ENCODE peak calls at places on chromosome 1, in four cellular contexts. S, O, L and M are unnamed samples.

GRCh38 chr1:15226626-15227286 is 20.3 kb upstream of the FHAD1 start:
- DNase-seq in L (no peak), S (no peak), O (no peak), M (no peak)

GRCh38 chr1:88088481-88088880 is 595.6 kb upstream of the PKN2 start:
- DNase-seq in S (no peak), L (no peak), O (peak), M (no peak)

GRCh38 chr1:173303984-173304383 is 96.9 kb upstream of the TNFSF4 start:
- DNase-seq in S (no peak), O (no peak), L (no peak), M (no peak)

GRCh38 chr1:164858233-164858632 is 299.2 kb downstream of the PBX1 start:
- DNase-seq in O (no peak), S (no peak), L (no peak), M (no peak)

GRCh38 chr1:1092890-1093609 is 18.9 kb upstream of the RNF223 start:
- DNase-seq in O (no peak), S (no peak), L (no peak), M (no peak)

GRCh38 chr1:194024659-194025058 is 838.2 kb upstream of the B3GALT2 start:
- DNase-seq in S (no peak), L (no peak), O (no peak), M (peak)

GRCh38 chr1:206469933-206470691 is at the start of gene IKBKE:
- DNase-seq in L (no peak), S (peak), O (peak), M (peak)

GRCh38 chr1:41894778-41895483 is 23.8 kb downstream of the HIVEP3 start:
- DNase-seq in L (no peak), O (no peak), S (no peak), M (no peak)

GRCh38 chr1:188958461-188959115 is 1519.1 kb downstream of the BRINP3 start:
- DNase-seq in S (no peak), O (no peak), L (no peak), M (peak)

GRCh38 chr1:96513136-96513535 is 208.4 kb upstream of the PTBP2 start:
- DNase-seq in S (no peak), O (no peak), L (no peak), M (no peak)

GRCh38 chr1:74505133-74505532 is 7.3 kb downstream of the LRRC53 start:
- DNase-seq in L (no peak), S (no peak), O (peak), M (no peak)

GRCh38 chr1:200131551-200132125 is 104.1 kb downstream of the NR5A2 start:
- DNase-seq in O (no peak), S (no peak), L (no peak), M (peak)

GRCh38 chr1:17207966-17208418 is 3.1 kb downstream of the PADI1 start:
- DNase-seq in O (no peak), L (peak), S (no peak), M (peak)

GRCh38 chr1:30727796-30728195 is 4.4 kb upstream of the MATN1 start:
- DNase-seq in L (no peak), O (no peak), S (no peak), M (peak)

GRCh38 chr1:79100385-79100784 is 93.9 kb upstream of the ADGRL4 start:
- DNase-seq in O (no peak), S (no peak), L (no peak), M (peak)

GRCh38 chr1:11858968-11859871 is 475 bp upstream of the NPPB start:
- DNase-seq in S (peak), O (peak), L (peak), M (peak)

GRCh38 chr1:235703516-235703915 is 53.9 kb upstream of the GNG4 start:
- DNase-seq in L (no peak), S (no peak), O (no peak), M (peak)

GRCh38 chr1:80417651-80418050 is 1383.1 kb upstream of the ADGRL2 start:
- DNase-seq in S (no peak), L (no peak), O (no peak), M (no peak)

GRCh38 chr1:230976825-230977747 is 1.6 kb downstream of the TTC13 start:
- DNase-seq in O (no peak), S (peak), L (peak), M (no peak)

GRCh38 chr1:40305451-40305850 is 11.6 kb downstream of the COL9A2 start:
- DNase-seq in L (no peak), O (peak), S (no peak), M (no peak)

GRCh38 chr1:156523801-156524480 is 23.4 kb upstream of the MEF2D start:
- DNase-seq in L (no peak), O (no peak), S (no peak), M (no peak)

GRCh38 chr1:241012708-241013340 is 344.2 kb downstream of the RGS7 start:
- DNase-seq in S (no peak), L (no peak), O (no peak), M (no peak)

GRCh38 chr1:53328009-53328489 is at the start of gene LRP8:
- DNase-seq in S (peak), L (peak), O (peak), M (peak)